ENCODE peak calls at places on chromosome 18, in six cellular contexts. I, W, P, X, M and F are unnamed samples.
A peak's percentile ranks its signal among the peaks of the same experiment; 100 is the strongest.

GRCh38 chr18:22176622-22177495 is 7.5 kb downstream of the GATA6 start:
- DNase-seq in M (peak; percentile 76), X (peak; percentile 67), I (no peak), W (no peak), P (peak; percentile 65), F (peak; percentile 48)

GRCh38 chr18:26091047-26091630 is 726 bp upstream of the SS18 start:
- DNase-seq in X (peak; percentile 92), I (no peak), M (peak; percentile 79), W (no peak), P (no peak), F (no peak)

GRCh38 chr18:45850021-45850420 is 24.5 kb downstream of the SIGLEC15 start:
- DNase-seq in W (no peak), X (peak; percentile 35), M (no peak), P (peak; percentile 56), I (no peak), F (peak; percentile 59)

GRCh38 chr18:79522451-79523220 is 126.9 kb downstream of the NFATC1 start:
- DNase-seq in X (no peak), P (peak; percentile 46), I (no peak), M (no peak), W (no peak), F (peak; percentile 19)

GRCh38 chr18:13549879-13550231 is 176.5 kb downstream of the FAM210A start:
- DNase-seq in X (no peak), W (no peak), I (no peak), M (no peak), P (no peak), F (no peak)

GRCh38 chr18:24734058-24734457 is 273.6 kb downstream of the HRH4 start:
- DNase-seq in I (no peak), P (peak; percentile 56), X (peak; percentile 24), W (no peak), M (no peak), F (peak; percentile 46)

GRCh38 chr18:79856119-79857080 is 58.7 kb downstream of the KCNG2 start:
- DNase-seq in M (no peak), I (peak; percentile 46), W (peak; percentile 25), X (peak; percentile 26), P (peak; percentile 68), F (peak; percentile 80)

GRCh38 chr18:10926565-10927194 is 222.7 kb downstream of the PIEZO2 start:
- DNase-seq in I (no peak), M (no peak), P (no peak), W (peak; percentile 68), X (peak; percentile 89), F (no peak)

GRCh38 chr18:58653814-58654509 is 17.3 kb upstream of the MALT1 start:
- DNase-seq in X (no peak), M (no peak), W (no peak), I (no peak), P (no peak), F (no peak)

DNA sequence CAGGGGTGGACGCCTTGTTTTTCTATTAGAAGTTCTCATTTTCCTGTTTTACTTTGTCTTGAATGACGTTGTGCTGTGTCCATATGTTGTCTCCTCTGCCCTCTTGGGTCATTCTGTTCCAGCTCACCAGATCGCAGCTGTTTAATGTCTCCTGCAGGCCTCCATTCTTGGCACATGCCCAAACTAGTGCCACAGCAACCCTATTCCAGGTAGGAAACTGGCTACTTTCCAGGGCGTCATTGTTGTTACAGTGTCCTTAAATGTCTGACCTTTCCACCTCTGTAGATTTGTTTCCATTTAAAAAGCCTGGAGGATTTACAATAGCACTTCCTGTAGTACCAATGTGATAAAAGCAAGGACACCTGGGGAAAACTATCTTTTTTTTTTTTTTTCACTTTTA is 500.7 kb downstream of the METTL4 start:
- DNase-seq in M (no peak), I (no peak), X (no peak), P (no peak), W (no peak), F (no peak)
- H3K14ac ChIP-seq in M (no peak overlapping the region), I (no peak overlapping the region), X (no peak overlapping the region), P (no peak overlapping the region), W (no peak overlapping the region), F (no peak overlapping the region)

DNA sequence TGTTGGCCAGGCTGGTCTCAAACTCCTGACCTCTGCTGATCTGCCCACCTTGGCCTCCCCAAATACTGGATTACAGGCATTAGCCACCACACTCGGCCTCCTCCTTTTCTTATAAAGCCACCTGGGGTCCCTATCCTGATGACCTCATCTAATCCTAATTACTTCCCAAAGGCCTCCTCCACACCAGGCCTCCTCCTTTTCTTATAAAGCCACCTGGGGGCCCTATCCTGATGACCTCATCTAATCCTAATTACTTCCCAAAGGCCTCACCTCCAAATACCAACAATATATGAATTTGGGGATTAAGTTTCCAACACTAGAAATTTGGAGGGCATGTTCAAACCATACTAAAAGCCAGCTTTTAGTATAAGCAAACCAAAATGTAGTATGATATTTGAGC is 9.7 kb upstream of the RMC1 start:
- DNase-seq in X (no peak), P (no peak), W (no peak), I (no peak), M (no peak), F (no peak)
- H2BK5ac ChIP-seq in X (no peak overlapping the region), P (no peak overlapping the region), W (no peak overlapping the region), I (no peak overlapping the region), M (no peak overlapping the region), F (no peak overlapping the region)

GRCh38 chr18:59898093-59898492 is 1.7 kb upstream of the PMAIP1 start:
- DNase-seq in I (no peak), M (no peak), X (no peak), W (no peak), P (no peak), F (no peak)
- H2AK5ac ChIP-seq in I (no peak overlapping the region), M (no peak overlapping the region), X (no peak overlapping the region), W (peak overlapping the region; percentile 72), P (no peak overlapping the region), F (no peak overlapping the region)

DNA sequence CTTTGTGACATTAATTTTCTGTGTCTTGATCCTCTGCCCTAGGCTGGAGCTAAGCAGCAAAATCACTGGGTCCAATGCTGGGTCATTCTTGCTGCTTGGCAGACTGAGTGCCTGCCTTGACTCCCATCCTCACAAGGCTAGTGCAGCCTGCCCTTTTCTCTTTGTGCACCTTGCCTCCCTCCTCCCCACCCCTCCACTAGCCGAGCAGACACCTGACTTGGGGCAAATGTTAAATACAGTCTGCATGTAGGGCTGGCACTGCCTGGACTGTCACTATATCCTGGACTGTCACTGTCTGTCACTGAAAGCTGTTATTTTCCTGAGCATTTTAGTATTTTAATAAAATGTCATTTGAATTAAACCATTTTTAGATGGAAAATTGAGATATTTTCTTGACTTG is 33.4 kb downstream of the MAPRE2 start:
- DNase-seq in X (no peak), P (no peak), M (no peak), W (no peak), I (no peak), F (no peak)
- H3K14ac ChIP-seq in X (no peak overlapping the region), P (no peak overlapping the region), M (no peak overlapping the region), W (no peak overlapping the region), I (no peak overlapping the region), F (no peak overlapping the region)

DNA sequence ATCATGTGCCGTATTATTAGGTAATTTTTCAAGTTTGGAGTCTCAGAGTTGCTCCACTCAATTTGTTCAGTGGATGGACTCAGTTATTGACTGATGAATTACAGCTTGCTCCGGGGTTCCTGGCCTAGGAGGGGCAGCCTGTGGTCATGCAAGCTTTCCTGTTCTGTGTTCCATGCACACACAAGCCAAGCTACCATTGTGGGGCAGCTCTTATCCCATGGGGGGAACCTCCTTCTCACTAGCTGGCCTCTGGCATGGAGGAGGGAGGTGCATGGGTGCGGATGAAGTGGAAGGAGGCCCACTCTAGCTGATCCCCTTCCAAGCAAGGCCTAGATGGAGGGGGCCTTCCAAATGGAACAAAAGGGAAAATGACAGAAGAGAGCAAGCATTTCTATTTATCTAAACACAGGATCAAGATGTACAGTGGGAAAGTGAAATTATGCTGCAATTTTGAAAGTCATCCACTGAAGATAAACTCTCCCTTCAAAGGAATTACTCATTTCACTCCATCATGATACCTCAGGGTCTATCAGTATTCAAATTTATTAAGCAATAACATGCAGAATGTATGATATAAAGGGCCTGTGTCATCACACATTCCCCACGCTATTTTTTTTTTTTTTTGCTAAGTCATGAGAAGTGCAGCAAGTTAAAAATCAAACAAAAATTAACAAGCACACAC is 202.7 kb upstream of the SMAD2 start:
- DNase-seq in M (no peak), W (no peak), I (no peak), X (no peak), P (no peak), F (no peak)
- H2BK5ac ChIP-seq in M (no peak overlapping the region), W (no peak overlapping the region), I (no peak overlapping the region), X (no peak overlapping the region), P (no peak overlapping the region), F (no peak overlapping the region)